ENCODE peak calls at places on chromosomes 2 and 18, in eight cellular contexts. F is PC-9, V is spleen, C is PC-3, B is IMR-90, Y is ovary, G is thoracic aorta, U is WERI-Rb-1. I is an unnamed sample. For H3K9me3, the result is how much of the 10 kb centered on the place peaks cover.

GRCh38 chr2:42060718-42061619 is 13.1 kb downstream of the PKDCC start:
- DNase-seq in F (no peak), V (peak), C (no peak), B (peak), Y (peak), G (no peak), U (peak), I (no peak)

GRCh38 chr18:49459404-49460171 is 857 bp downstream of the DYM start:
- DNase-seq in F (no peak), V (no peak), C (peak), B (peak), Y (no peak), G (no peak), U (peak), I (no peak)

GRCh38 chr2:138059487-138059886 is 95.2 kb downstream of the HNMT start:
- DNase-seq in F (no peak), V (no peak), C (no peak), B (no peak), Y (no peak), G (no peak), U (no peak), I (peak)

GRCh38 chr2:207330912-207331311 is 165.2 kb upstream of the KLF7 start:
- DNase-seq in F (peak), V (no peak), C (peak), B (peak), Y (peak), G (peak), U (no peak), I (peak)

GRCh38 chr18:37294951-37295350 is 270.6 kb downstream of the CELF4 start:
- DNase-seq in F (no peak), V (no peak), C (peak), B (no peak), Y (no peak), G (no peak), U (peak), I (no peak)

GRCh38 chr2:213682276-213682675 is 398.0 kb downstream of the SPAG16 start:
- DNase-seq in F (no peak), V (no peak), C (no peak), B (no peak), Y (no peak), G (no peak), U (no peak), I (no peak)

GRCh38 chr18:11009869-11010268 is 139.5 kb downstream of the PIEZO2 start:
- DNase-seq in F (no peak), V (no peak), C (no peak), B (no peak), Y (no peak), G (no peak), U (no peak), I (no peak)

GRCh38 chr2:19540739-19541503 is 182.5 kb upstream of the OSR1 start:
- DNase-seq in F (peak), V (no peak), C (peak), B (peak), Y (no peak), G (no peak), U (no peak), I (peak)

GRCh38 chr18:11259421-11259820 is 110.1 kb upstream of the PIEZO2 start:
- DNase-seq in F (no peak), V (no peak), C (no peak), B (no peak), Y (no peak), G (no peak), U (no peak), I (no peak)

GRCh38 chr2:181077128-181077709 is 96.8 kb downstream of the UBE2E3 start:
- DNase-seq in F (no peak), V (no peak), C (peak), B (peak), Y (no peak), G (no peak), U (no peak), I (peak)

GRCh38 chr2:232632229-232632903 is 1.0 kb upstream of the EFHD1 start:
- DNase-seq in F (no peak), V (no peak), C (no peak), B (no peak), Y (peak), G (no peak), U (no peak), I (no peak)

GRCh38 chr18:63897072-63897471 is 9.6 kb downstream of the SERPINB2 start:
- DNase-seq in F (no peak), V (no peak), C (no peak), B (no peak), Y (no peak), G (no peak), U (no peak), I (no peak)

GRCh38 chr2:66587216-66587615 is 152.3 kb downstream of the MEIS1 start:
- DNase-seq in F (peak), V (no peak), C (peak), B (peak), Y (peak), G (no peak), U (peak), I (peak)
- TF ChIP-seq CTCF in F (no peak), V (no peak), C (peak), B (peak), Y (no peak), G (no peak), U (peak), I (peak)

GRCh38 chr2:5145801-5146200 is 546.4 kb upstream of the SOX11 start:
- DNase-seq in F (no peak), V (no peak), C (no peak), B (no peak), Y (no peak), G (no peak), U (no peak), I (no peak)
- H3K9me3 ChIP-seq in F (under half), V (under half), C (under half), B (under half), Y (under half), G (under half), U (under half), I (under half)

DNA sequence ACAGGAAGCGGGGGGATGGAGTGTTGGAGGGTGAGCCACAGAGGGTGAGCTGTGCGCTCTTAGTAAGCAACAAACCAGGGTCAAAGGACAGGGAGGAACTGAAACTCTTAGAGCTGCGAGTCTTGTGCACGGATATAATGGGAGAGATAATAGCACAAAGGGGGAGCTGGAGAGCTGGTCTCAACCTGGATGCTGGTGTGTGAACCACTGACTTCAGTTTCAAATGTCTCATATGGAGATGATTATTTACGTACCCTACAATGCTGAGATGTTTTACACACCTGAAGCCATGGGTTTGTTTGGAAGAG is 35.9 kb downstream of the PTGR3 start:
- DNase-seq in F (no peak), V (no peak), C (peak), B (peak), Y (no peak), G (no peak), U (no peak), I (no peak)
- TF ChIP-seq CTCF in F (no peak), V (no peak), C (peak), B (no peak), Y (no peak), G (no peak), U (peak), I (no peak)

DNA sequence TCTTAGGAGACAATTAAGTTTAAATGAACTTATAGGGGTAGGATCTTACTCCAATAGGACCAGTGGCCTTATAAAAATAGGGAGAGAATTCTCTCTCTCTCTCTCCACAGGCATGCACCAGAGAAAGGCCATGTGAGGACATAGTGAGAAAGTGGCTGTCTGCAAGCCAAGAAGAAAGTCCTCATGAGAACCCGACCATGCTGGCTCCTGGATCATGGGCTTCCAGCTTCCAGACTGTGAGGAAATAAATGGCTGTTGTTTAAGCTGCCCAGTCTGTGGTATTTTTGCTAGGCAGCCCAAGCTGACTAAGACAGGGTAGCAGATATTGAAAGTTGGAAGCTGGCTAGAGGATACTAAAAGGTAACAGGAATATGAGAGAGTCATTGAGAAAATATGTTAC is 454.0 kb downstream of the NBAS start:
- DNase-seq in F (no peak), V (no peak), C (no peak), B (peak), Y (no peak), G (no peak), U (no peak), I (no peak)
- H3K9me3 ChIP-seq in F (under half), V (under half), C (under half), B (under half), Y (under half), G (under half), U (under half), I (under half)

DNA sequence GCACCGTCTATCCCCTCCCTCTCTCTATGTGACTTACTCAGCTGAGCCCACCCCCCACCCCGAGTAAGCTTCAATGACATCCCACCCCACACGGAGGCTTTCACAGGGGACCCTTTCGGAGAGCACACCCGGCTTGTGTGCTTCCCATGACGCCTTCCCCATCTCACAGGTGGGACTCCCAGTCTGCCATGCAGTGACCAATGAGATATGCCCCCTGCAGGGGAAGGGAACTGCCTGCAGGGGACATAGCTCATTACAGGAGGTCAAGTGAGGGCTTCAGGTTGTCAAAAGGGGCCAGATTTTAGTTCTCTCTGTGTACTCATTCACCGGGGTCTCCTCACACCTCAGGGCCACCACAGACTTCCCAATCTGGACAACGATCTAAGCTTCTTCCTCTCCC is 112.6 kb downstream of the GAREM1 start:
- DNase-seq in F (no peak), V (no peak), C (no peak), B (no peak), Y (no peak), G (no peak), U (no peak), I (no peak)
- TF ChIP-seq CTCF in F (no peak), V (no peak), C (peak), B (no peak), Y (no peak), G (no peak), U (peak), I (no peak)

DNA sequence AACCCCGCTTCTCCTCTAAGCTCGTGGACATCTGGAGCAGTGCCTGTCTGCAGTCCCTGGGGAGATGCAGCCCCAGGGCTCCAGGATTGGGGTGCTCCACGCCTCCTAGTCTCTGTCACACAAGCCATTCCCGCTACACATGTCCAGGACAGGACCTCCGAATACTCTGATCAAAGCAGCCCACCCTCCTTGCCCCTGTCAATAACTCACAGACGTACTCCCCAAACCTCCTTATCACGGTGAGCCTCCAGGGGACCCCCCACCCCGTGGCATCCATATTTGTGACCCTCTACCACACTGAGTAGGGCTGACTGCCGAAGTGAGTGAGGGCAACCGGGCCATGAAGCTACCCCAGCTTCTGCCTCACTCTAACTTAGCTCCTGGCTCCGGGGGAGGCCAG is 727.7 kb downstream of the GALR1 start:
- DNase-seq in F (no peak), V (no peak), C (no peak), B (no peak), Y (no peak), G (no peak), U (no peak), I (no peak)
- H3K9me3 ChIP-seq in F (under half), V (under half), C (under half), B (under half), Y (under half), G (under half), U (under half), I (under half)

GRCh38 chr2:134230885-134231284 is 23.0 kb upstream of the MGAT5 start:
- DNase-seq in F (no peak), V (no peak), C (no peak), B (no peak), Y (no peak), G (no peak), U (no peak), I (no peak)

GRCh38 chr2:134229540-134229939 is 24.3 kb upstream of the MGAT5 start:
- DNase-seq in F (no peak), V (no peak), C (no peak), B (no peak), Y (no peak), G (no peak), U (no peak), I (no peak)

GRCh38 chr2:134227666-134228065 is 26.2 kb upstream of the MGAT5 start:
- DNase-seq in F (no peak), V (no peak), C (no peak), B (no peak), Y (no peak), G (no peak), U (no peak), I (no peak)

GRCh38 chr2:134226561-134226960 is 27.3 kb upstream of the MGAT5 start:
- DNase-seq in F (no peak), V (no peak), C (no peak), B (no peak), Y (no peak), G (no peak), U (no peak), I (no peak)

GRCh38 chr2:134228493-134228903 is 25.4 kb upstream of the MGAT5 start:
- DNase-seq in F (no peak), V (no peak), C (peak), B (no peak), Y (no peak), G (no peak), U (no peak), I (no peak)
- TF ChIP-seq CTCF in F (peak), V (peak), C (peak), B (peak), Y (no peak), G (peak), U (peak), I (peak)